ENCODE peak calls at places on chromosomes 16 and 17, in eight cellular contexts. K is memory B cell; T is DMS53; J is T1000; M is CD8-positive, alpha-beta memory T cell; L is fibroblast of pulmonary artery; U is lung; D is brain microvascular endothelial cell. C is an unnamed sample.

GRCh38 chr16:69346683-69347082 is 4.9 kb downstream of the TMED6 start:
- DNase-seq in U (no peak), T (no peak), K (no peak), M (no peak), D (no peak), J (no peak), L (no peak), C (no peak)

GRCh38 chr17:50562266-50563094 is 2.0 kb downstream of the CACNA1G start:
- DNase-seq in U (no peak), L (no peak), M (peak; percentile 27), D (no peak), J (no peak), T (no peak), K (no peak), C (no peak)

GRCh38 chr17:76419576-76420245 is 33.2 kb downstream of the UBE2O start:
- DNase-seq in U (no peak), K (no peak), L (no peak), M (no peak), T (no peak), D (no peak), J (no peak), C (no peak)

GRCh38 chr16:89786474-89787364 is 29.7 kb downstream of the FANCA start:
- DNase-seq in J (no peak), U (no peak), D (no peak), M (no peak), K (no peak), L (no peak), T (no peak), C (no peak)

GRCh38 chr17:59287452-59287851 is 44.0 kb upstream of the YPEL2 start:
- DNase-seq in T (no peak), J (no peak), D (peak; percentile 6), K (no peak), U (no peak), L (peak; percentile 67), M (no peak), C (no peak)

GRCh38 chr16:88773812-88774291 is 11.2 kb downstream of the PIEZO1 start:
- DNase-seq in T (peak; percentile 16), J (peak; percentile 42), M (no peak), L (peak; percentile 63), K (no peak), U (peak; percentile 68), D (peak; percentile 82), C (no peak)

GRCh38 chr17:37608369-37609169 is 649 bp downstream of the SYNRG start:
- DNase-seq in D (peak; percentile 35), T (peak; percentile 45), L (peak; percentile 41), K (peak; percentile 1), M (peak; percentile 28), J (no peak), U (no peak), C (peak; percentile 33)

GRCh38 chr16:57348361-57348760 is 10.2 kb upstream of the CCL22 start:
- DNase-seq in D (no peak), U (no peak), L (no peak), J (no peak), K (no peak), M (no peak), T (no peak), C (no peak)

GRCh38 chr16:50967827-50968612 is 183.1 kb downstream of the SALL1 start:
- DNase-seq in U (no peak), L (no peak), J (no peak), T (no peak), K (no peak), M (no peak), D (no peak), C (peak; percentile 26)

GRCh38 chr17:78795241-78795640 is 13.2 kb upstream of the CYTH1 start:
- DNase-seq in J (no peak), D (no peak), L (no peak), K (no peak), T (no peak), U (no peak), M (no peak), C (no peak)

GRCh38 chr17:63973930-63974593 is 1.3 kb upstream of the SCN4A start:
- DNase-seq in U (no peak), M (no peak), T (peak; percentile 71), L (no peak), K (no peak), D (no peak), J (no peak), C (no peak)

GRCh38 chr16:27258241-27258734 is 10.3 kb downstream of the NSMCE1 start:
- DNase-seq in M (no peak), L (peak; percentile 50), J (no peak), D (no peak), U (no peak), K (no peak), T (no peak), C (no peak)

GRCh38 chr17:28318759-28319660 is at the start of gene TMEM97:
- DNase-seq in K (peak; percentile 91), U (peak; percentile 97), M (peak; percentile 94), L (peak; percentile 97), D (peak; percentile 98), J (peak; percentile 94), T (peak; percentile 98), C (peak; percentile 97)

GRCh38 chr17:66971730-66972441 is 7.4 kb downstream of the CACNG4 start:
- DNase-seq in D (no peak), M (no peak), T (no peak), U (no peak), J (no peak), K (no peak), L (no peak), C (no peak)

GRCh38 chr16:14455577-14455976 is 174.5 kb downstream of the PARN start:
- DNase-seq in U (no peak), M (no peak), L (no peak), K (no peak), D (peak; percentile 40), J (peak; percentile 13), T (no peak), C (no peak)

GRCh38 chr17:20066253-20066652 is 57.1 kb downstream of the SPECC1 start:
- DNase-seq in T (no peak), K (no peak), J (no peak), M (no peak), L (peak; percentile 83), U (no peak), D (peak; percentile 38), C (no peak)

GRCh38 chr17:77677210-77677609 is 281.3 kb upstream of the TNRC6C start:
- DNase-seq in J (no peak), L (no peak), D (no peak), T (no peak), K (no peak), M (no peak), U (no peak), C (no peak)

GRCh38 chr17:1709971-1710806 is at the start of gene TLCD2:
- DNase-seq in M (peak; percentile 27), U (peak; percentile 78), L (peak; percentile 65), T (peak; percentile 61), D (peak; percentile 55), J (peak; percentile 16), K (no peak), C (no peak)

GRCh38 chr17:48841395-48841831 is 10.6 kb downstream of the CALCOCO2 start:
- DNase-seq in L (peak; percentile 87), M (no peak), K (peak; percentile 52), U (no peak), T (no peak), D (peak; percentile 61), J (no peak), C (peak; percentile 39)

GRCh38 chr16:79451196-79451816 is 149.2 kb downstream of the MAF start:
- DNase-seq in M (no peak), T (no peak), J (no peak), L (no peak), K (no peak), D (no peak), U (no peak), C (peak; percentile 13)